ENCODE peak calls at places on chromosomes 6 and 20, in four cellular contexts. M is caudate nucleus, C is Ammon's horn, K is hepatic stellate cell. Q is an unnamed sample.
A peak's percentile ranks its signal among the peaks of the same experiment; 100 is the strongest.

GRCh38 chr6:34301408-34301807 is 52.6 kb upstream of the SMIM29 start:
- DNase-seq in M (no peak), C (peak; percentile 26), K (peak; percentile 41), Q (no peak)

GRCh38 chr6:106106276-106107042 is 20.3 kb downstream of the PRDM1 start:
- DNase-seq in K (no peak), C (no peak), M (no peak), Q (no peak)

GRCh38 chr20:35660122-35660937 is 4.4 kb downstream of the CPNE1 start:
- DNase-seq in C (no peak), K (no peak), M (no peak), Q (no peak)

GRCh38 chr6:52333840-52334200 is 28.1 kb upstream of the PAQR8 start:
- DNase-seq in C (no peak), K (no peak), M (no peak), Q (no peak)

GRCh38 chr6:36177166-36177565 is 19.4 kb upstream of the BRPF3 start:
- DNase-seq in K (no peak), C (no peak), M (no peak), Q (no peak)

GRCh38 chr6:43856005-43856765 is 86.2 kb downstream of the VEGFA start:
- DNase-seq in K (peak; percentile 71), M (no peak), C (no peak), Q (peak; percentile 89)

GRCh38 chr20:63027425-63028389 is 20.9 kb upstream of the BHLHE23 start:
- DNase-seq in C (no peak), M (peak; percentile 4), K (no peak), Q (peak; percentile 41)

GRCh38 chr6:103011605-103012004 is 1618.1 kb downstream of the GRIK2 start:
- DNase-seq in M (no peak), K (no peak), C (no peak), Q (no peak)

GRCh38 chr6:154039231-154039842 is at the start of gene OPRM1:
- DNase-seq in M (no peak), C (peak; percentile 7), K (no peak), Q (peak; percentile 79)

GRCh38 chr20:32052792-32053362 is 835 bp downstream of the HCK start:
- DNase-seq in M (no peak), C (peak; percentile 40), K (no peak), Q (no peak)

Q was measured in G401.